ENCODE peak calls at places on chromosomes 16 and 17, in seven cellular contexts. H, Y, I, O, T, D and K are unnamed samples.

GRCh38 chr17:7704601-7705268 is at the start of gene EFNB3:
- DNase-seq in H (no peak), Y (no peak), I (peak), O (no peak), T (peak), D (peak), K (peak)

GRCh38 chr16:50771366-50771765 is 29.5 kb downstream of the CYLD start:
- DNase-seq in H (peak), Y (no peak), I (peak), O (no peak), T (no peak), D (peak), K (peak)

GRCh38 chr17:75875940-75876189 is 2.5 kb downstream of the TRIM47 start:
- DNase-seq in H (no peak), Y (no peak), I (no peak), O (no peak), T (no peak), D (no peak), K (no peak)

GRCh38 chr16:7431723-7432122 is 99.1 kb downstream of the RBFOX1 start:
- DNase-seq in H (no peak), Y (no peak), I (no peak), O (no peak), T (no peak), D (no peak), K (no peak)

GRCh38 chr16:80614908-80615696 is 74.3 kb downstream of the DYNLRB2 start:
- DNase-seq in H (peak), Y (no peak), I (peak), O (no peak), T (no peak), D (peak), K (peak)

GRCh38 chr16:81432899-81433560 is 11.6 kb upstream of the CMIP start:
- DNase-seq in H (no peak), Y (peak), I (no peak), O (no peak), T (no peak), D (no peak), K (no peak)

GRCh38 chr16:89828870-89829629 is 775 bp downstream of the SPIRE2 start:
- DNase-seq in H (no peak), Y (no peak), I (no peak), O (no peak), T (no peak), D (no peak), K (no peak)

GRCh38 chr17:76547183-76547641 is 7.4 kb downstream of the PRCD start:
- DNase-seq in H (no peak), Y (peak), I (peak), O (peak), T (peak), D (peak), K (peak)

GRCh38 chr17:78571329-78571728 is 5.9 kb downstream of the DNAH17 start:
- DNase-seq in H (no peak), Y (no peak), I (no peak), O (no peak), T (no peak), D (no peak), K (no peak)

GRCh38 chr16:27966756-27967155 is 96.8 kb downstream of the GSG1L start:
- DNase-seq in H (no peak), Y (no peak), I (no peak), O (no peak), T (no peak), D (no peak), K (no peak)

GRCh38 chr17:18148586-18148985 is 35.0 kb upstream of the ALKBH5 start:
- DNase-seq in H (no peak), Y (no peak), I (no peak), O (no peak), T (no peak), D (no peak), K (no peak)

GRCh38 chr16:87860553-87861299 is 8.6 kb downstream of the SLC7A5 start:
- DNase-seq in H (no peak), Y (no peak), I (peak), O (no peak), T (peak), D (peak), K (peak)

GRCh38 chr17:50123649-50124349 is 6.2 kb downstream of the SAMD14 start:
- DNase-seq in H (no peak), Y (no peak), I (no peak), O (no peak), T (no peak), D (peak), K (peak)

GRCh38 chr16:85047867-85048455 is 20.4 kb downstream of the KIAA0513 start:
- DNase-seq in H (no peak), Y (no peak), I (no peak), O (no peak), T (no peak), D (no peak), K (no peak)

GRCh38 chr16:85045641-85046471 is 18.3 kb downstream of the KIAA0513 start:
- DNase-seq in H (no peak), Y (no peak), I (no peak), O (no peak), T (no peak), D (no peak), K (no peak)

GRCh38 chr16:85046472-85046916 is 18.9 kb downstream of the KIAA0513 start:
- DNase-seq in H (no peak), Y (no peak), I (no peak), O (no peak), T (no peak), D (no peak), K (no peak)

GRCh38 chr16:85048921-85049562 is 21.4 kb downstream of the KIAA0513 start:
- DNase-seq in H (no peak), Y (no peak), I (no peak), O (no peak), T (no peak), D (no peak), K (no peak)

GRCh38 chr16:85046957-85047866 is 19.6 kb downstream of the KIAA0513 start:
- DNase-seq in H (no peak), Y (no peak), I (no peak), O (no peak), T (no peak), D (no peak), K (peak)
- TF ChIP-seq CTCF in H (no peak), Y (no peak), I (no peak), O (no peak), T (no peak), D (no peak), K (no peak)

DNA sequence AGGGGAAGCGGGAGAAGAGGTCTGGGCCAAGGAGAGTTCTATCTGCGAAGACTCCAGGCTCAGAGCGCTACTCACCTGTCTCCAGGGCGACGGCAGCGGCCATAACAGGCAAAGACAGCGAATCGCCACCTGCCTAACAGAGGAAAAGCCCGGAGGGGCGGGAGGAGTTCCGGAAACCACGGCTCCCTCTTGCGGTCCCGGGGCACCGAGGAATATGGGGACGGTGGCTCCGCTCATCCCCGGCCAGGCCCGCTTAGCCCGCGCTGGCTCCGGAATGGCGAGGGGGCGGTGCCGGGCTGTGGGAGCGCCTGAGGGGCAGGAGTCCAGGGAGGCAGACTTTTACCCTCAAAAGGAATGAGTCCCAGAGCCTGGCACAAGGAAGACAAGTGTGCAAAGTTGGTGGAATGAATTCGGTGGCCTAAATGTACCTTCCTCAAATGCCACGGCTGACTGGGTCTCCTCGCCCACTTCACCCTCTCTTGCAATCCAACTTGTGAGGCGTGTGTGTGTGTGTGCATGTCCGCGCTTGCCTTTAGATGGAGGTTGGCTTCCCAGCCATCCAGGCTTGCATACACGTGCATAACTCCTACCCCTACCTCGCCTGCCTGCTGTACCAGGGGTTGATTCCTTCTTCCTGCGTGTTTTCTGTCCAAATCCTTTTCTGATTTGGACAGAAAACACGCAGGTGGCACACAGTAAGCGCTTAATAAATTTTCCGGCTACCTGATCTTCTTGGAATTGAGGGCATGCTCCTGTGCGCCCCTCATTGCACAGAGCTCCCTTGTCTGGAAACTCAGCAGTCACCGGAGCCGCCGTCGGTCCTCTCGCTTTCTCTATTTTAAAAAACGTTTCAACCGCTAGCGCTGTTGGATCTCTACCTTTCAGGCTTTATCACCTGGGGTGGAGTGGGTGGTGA is 3.5 kb downstream of the C17orf100 start:
- DNase-seq in H (no peak), Y (no peak), I (no peak), O (no peak), T (no peak), D (peak), K (no peak)
- H3K4me3 ChIP-seq in H (no peak), Y (no peak), I (no peak), O (no peak), T (no peak), D (peak), K (peak)

DNA sequence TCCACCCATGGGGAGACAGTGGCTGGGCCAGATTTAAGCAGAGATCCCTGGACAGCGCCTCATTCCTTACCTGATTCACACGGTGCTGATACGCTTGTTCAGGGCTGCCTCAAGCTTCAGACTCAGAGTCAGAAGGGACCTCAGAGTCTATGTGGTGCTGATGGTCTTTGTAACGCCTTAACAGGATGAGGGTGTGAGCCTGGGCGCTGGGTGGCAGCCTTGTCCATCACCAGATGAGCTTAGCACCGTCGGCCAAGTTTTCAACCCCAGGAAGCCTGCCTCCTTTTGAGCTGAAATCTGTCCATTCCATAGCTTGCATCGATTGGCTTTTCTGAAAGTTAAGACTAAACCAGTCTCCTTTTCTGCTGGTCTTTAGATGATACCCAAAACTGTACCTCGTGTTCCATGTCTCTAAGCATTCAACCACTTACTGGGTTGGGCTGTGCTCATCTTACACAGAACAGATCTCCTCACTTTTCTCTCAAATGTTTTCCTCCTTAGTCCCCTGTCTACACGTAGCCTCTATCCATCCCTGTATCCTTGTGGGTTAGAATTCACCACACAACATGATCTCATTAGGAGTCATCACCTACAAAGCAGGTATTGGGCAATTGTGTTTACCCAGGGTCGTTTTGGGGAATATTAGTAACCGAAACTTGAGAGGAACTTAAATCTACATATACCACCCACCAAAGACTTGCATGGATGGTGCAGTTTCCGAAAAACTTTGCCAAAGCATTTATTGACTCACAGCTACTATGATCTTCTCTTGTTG is 573.4 kb downstream of the CDH13 start:
- DNase-seq in H (no peak), Y (no peak), I (no peak), O (no peak), T (peak), D (peak), K (no peak)
- TF ChIP-seq CTCF in H (no peak), Y (no peak), I (no peak), O (no peak), T (peak), D (no peak), K (no peak)

GRCh38 chr17:4594406-4595349 is 10.3 kb downstream of the SMTNL2 start:
- DNase-seq in H (no peak), Y (no peak), I (no peak), O (no peak), T (no peak), D (no peak), K (no peak)

GRCh38 chr17:4590981-4591453 is 6.7 kb downstream of the SMTNL2 start:
- DNase-seq in H (no peak), Y (no peak), I (no peak), O (no peak), T (no peak), D (no peak), K (no peak)

GRCh38 chr17:4592240-4593005 is 8.1 kb downstream of the SMTNL2 start:
- DNase-seq in H (no peak), Y (no peak), I (no peak), O (no peak), T (no peak), D (no peak), K (no peak)

GRCh38 chr17:4591529-4591928 is 7.2 kb downstream of the SMTNL2 start:
- DNase-seq in H (no peak), Y (no peak), I (peak), O (no peak), T (peak), D (peak), K (peak)

DNA sequence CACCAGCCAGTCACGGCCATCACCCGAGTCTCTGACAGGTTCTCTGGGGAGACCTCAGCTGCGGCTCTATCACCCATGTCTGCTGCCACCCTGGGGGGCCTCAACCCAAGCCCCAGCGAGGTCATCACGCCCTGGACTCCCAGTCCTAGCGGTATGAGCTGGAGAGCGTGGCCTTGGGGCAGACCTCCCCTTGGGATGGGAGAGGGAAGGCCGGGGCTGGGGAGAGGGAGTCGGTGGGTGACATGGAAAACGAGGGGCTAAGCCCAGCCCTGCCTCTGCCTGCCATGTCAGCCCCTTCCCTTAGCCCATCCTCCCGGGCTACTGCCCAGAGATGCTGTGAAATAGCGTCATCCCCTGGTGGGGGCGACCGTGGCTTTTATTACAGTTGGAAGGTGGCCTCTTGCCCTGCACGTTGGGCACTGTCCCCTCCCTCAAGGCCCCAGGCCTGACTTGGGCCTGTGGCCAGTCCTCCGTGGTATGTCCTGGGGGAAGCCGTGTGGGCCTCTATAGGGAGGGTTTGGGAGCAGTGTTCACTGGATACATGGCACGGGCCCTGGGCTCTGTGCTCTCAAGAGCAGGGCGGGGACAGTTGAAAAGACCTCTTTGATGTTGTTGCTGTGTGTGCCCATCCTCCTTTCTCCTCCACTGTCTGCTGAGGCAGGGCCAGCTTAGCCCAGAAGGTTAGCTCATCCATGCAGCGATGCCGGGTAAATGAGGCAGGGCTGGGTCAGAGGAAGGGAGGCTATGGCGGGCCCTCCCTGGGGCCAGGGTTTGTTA is 8.9 kb downstream of the SMTNL2 start:
- DNase-seq in H (no peak), Y (no peak), I (no peak), O (no peak), T (no peak), D (no peak), K (no peak)
- H3K4me3 ChIP-seq in H (no peak), Y (no peak), I (no peak), O (no peak), T (no peak), D (no peak), K (no peak)

GRCh38 chr17:68937890-68938514 is 17.2 kb downstream of the ABCA8 start:
- DNase-seq in H (no peak), Y (no peak), I (no peak), O (no peak), T (no peak), D (no peak), K (no peak)
- TF ChIP-seq CTCF in H (no peak), Y (no peak), I (no peak), O (no peak), T (no peak), D (no peak), K (no peak)